ENCODE peak calls at places on chromosomes 6 and 20, in eight cellular contexts. S is spleen; Z is IMR-90; I is astrocyte of the spinal cord; Y is lower lobe of right lung; G is choroid plexus epithelial cell; W is CD8-positive, alpha-beta T cell; H is mesendoderm. P is an unnamed sample.

GRCh38 chr6:163133017-163133416 is 281.5 kb upstream of the QKI start:
- DNase-seq in Z (no peak), G (no peak), S (no peak), Y (no peak), W (no peak), I (no peak), H (peak; percentile 38), P (no peak)

GRCh38 chr6:45759134-45759849 is 256.4 kb downstream of the CLIC5 start:
- DNase-seq in Y (no peak), I (no peak), H (no peak), G (no peak), S (no peak), Z (no peak), W (no peak), P (no peak)

GRCh38 chr20:35146299-35146921 is 726 bp downstream of the EDEM2 start:
- DNase-seq in H (peak; percentile 71), Y (peak; percentile 54), Z (no peak), S (peak; percentile 86), I (peak; percentile 5), W (peak; percentile 12), G (no peak), P (no peak)

GRCh38 chr6:20154778-20155177 is 57.5 kb downstream of the MBOAT1 start:
- DNase-seq in Y (no peak), G (no peak), H (no peak), I (no peak), S (no peak), Z (no peak), W (no peak), P (no peak)

GRCh38 chr6:153001767-153002612 is 519 bp downstream of the MTRF1L start:
- DNase-seq in Y (no peak), W (peak; percentile 20), S (peak; percentile 81), Z (no peak), H (peak; percentile 40), I (no peak), G (peak; percentile 34), P (no peak)

GRCh38 chr20:32516985-32517873 is 67.9 kb downstream of the NOL4L start:
- DNase-seq in Z (peak; percentile 26), I (no peak), W (no peak), H (peak; percentile 69), Y (no peak), G (no peak), S (no peak), P (no peak)

GRCh38 chr6:75893058-75893775 is 144.2 kb downstream of the MYO6 start:
- DNase-seq in I (peak; percentile 83), S (no peak), Z (peak; percentile 80), H (peak; percentile 76), W (no peak), Y (no peak), G (peak; percentile 91), P (peak; percentile 76)

GRCh38 chr20:856361-856775 is 22.9 kb downstream of the FAM110A start:
- DNase-seq in I (peak; percentile 78), Z (peak; percentile 54), H (peak; percentile 67), S (no peak), Y (peak; percentile 60), W (peak; percentile 52), G (peak; percentile 18), P (peak; percentile 49)

GRCh38 chr20:63025534-63026331 is 19.0 kb upstream of the BHLHE23 start:
- DNase-seq in I (no peak), G (peak; percentile 59), H (no peak), W (no peak), Y (peak; percentile 60), S (peak; percentile 74), Z (peak; percentile 7), P (no peak)

GRCh38 chr6:35088281-35089215 is 52.6 kb downstream of the TCP11 start:
- DNase-seq in Y (no peak), I (no peak), H (no peak), Z (no peak), W (no peak), S (peak; percentile 57), G (no peak), P (no peak)

GRCh38 chr6:85887467-85887866 is 244.8 kb upstream of the SYNCRIP start:
- DNase-seq in G (no peak), W (no peak), Z (no peak), S (no peak), Y (no peak), H (no peak), I (no peak), P (no peak)

GRCh38 chr6:35477551-35478179 is 9.5 kb downstream of the RPL10A start:
- DNase-seq in S (no peak), H (no peak), W (no peak), I (no peak), Y (no peak), Z (no peak), G (no peak), P (no peak)

GRCh38 chr6:80022803-80023202 is 18.4 kb downstream of the TTK start:
- DNase-seq in H (no peak), W (no peak), Y (no peak), G (peak; percentile 88), I (peak; percentile 84), Z (peak; percentile 86), S (no peak), P (peak; percentile 14)

GRCh38 chr6:17988422-17988944 is 1.0 kb upstream of the KIF13A start:
- DNase-seq in W (no peak), H (no peak), I (no peak), G (no peak), Y (no peak), Z (no peak), S (no peak), P (no peak)

GRCh38 chr6:8939615-8940014 is 504.3 kb upstream of the SLC35B3 start:
- DNase-seq in Y (no peak), S (no peak), G (peak; percentile 6), Z (no peak), I (no peak), W (no peak), H (peak; percentile 6), P (no peak)

GRCh38 chr6:166354965-166355364 is 12.6 kb upstream of the SFT2D1 start:
- DNase-seq in I (no peak), G (no peak), H (no peak), Y (no peak), S (no peak), Z (no peak), W (no peak), P (no peak)
- H3K4me3 ChIP-seq in I (no peak overlapping the region), G (no peak overlapping the region), H (no peak overlapping the region), Y (no peak overlapping the region), S (no peak overlapping the region), Z (no peak overlapping the region), W (no peak overlapping the region), P (no peak overlapping the region)

GRCh38 chr20:47361268-47361665 is 4.8 kb upstream of the ZMYND8 start:
- DNase-seq in I (peak; percentile 17), W (no peak), Y (no peak), G (no peak), H (no peak), Z (no peak), S (peak; percentile 34), P (no peak)

GRCh38 chr20:47359533-47360206 is 3.2 kb upstream of the ZMYND8 start:
- DNase-seq in G (no peak), H (no peak), Y (no peak), Z (no peak), W (no peak), I (no peak), S (peak; percentile 25), P (no peak)

GRCh38 chr20:47358672-47359532 is 2.4 kb upstream of the ZMYND8 start:
- DNase-seq in Y (peak; percentile 84), I (peak; percentile 93), Z (peak; percentile 90), G (peak; percentile 98), S (peak; percentile 85), W (no peak), H (peak; percentile 98), P (no peak)

GRCh38 chr20:47360207-47360488 is 3.6 kb upstream of the ZMYND8 start:
- DNase-seq in Y (no peak), Z (peak; percentile 64), I (no peak), G (peak; percentile 73), H (no peak), S (peak; percentile 31), W (no peak), P (no peak)

GRCh38 chr20:47360489-47361267 is 4.2 kb upstream of the ZMYND8 start:
- DNase-seq in H (peak; percentile 91), Z (peak; percentile 98), S (peak; percentile 90), I (peak; percentile 97), G (peak; percentile 98), Y (peak; percentile 87), W (no peak), P (peak; percentile 82)
- H3K4me3 ChIP-seq in H (no peak overlapping the region), Z (no peak overlapping the region), S (peak overlapping the region; percentile 5), I (no peak overlapping the region), G (peak overlapping the region; percentile 8), Y (peak overlapping the region; percentile 28), W (no peak overlapping the region), P (peak overlapping the region; percentile 21)

DNA sequence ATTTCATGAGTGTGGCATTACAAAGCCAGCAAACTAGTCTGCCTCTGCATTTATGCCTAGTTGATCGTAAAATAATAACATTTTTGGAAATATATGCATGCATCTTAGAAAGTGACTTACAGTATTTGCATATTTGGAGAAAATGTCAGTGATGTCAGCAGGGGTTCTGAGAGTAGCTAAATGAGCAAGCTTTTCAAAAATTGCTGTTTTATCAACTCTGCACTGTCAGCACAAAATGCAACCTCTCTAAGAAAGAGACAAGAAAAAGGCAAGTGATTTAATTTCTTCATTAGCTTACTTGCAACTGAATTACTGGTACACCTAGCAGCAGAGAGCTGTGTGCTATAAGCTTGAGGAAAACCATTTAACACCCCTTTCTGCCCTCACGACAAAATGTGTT is 632.5 kb upstream of the MMS22L start:
- DNase-seq in W (no peak), S (no peak), Z (no peak), I (no peak), Y (no peak), G (no peak), H (no peak), P (no peak)
- H3K4me3 ChIP-seq in W (no peak overlapping the region), S (no peak overlapping the region), Z (no peak overlapping the region), I (no peak overlapping the region), Y (no peak overlapping the region), G (no peak overlapping the region), H (no peak overlapping the region), P (no peak overlapping the region)

GRCh38 chr6:27154696-27155095 is 92.8 kb upstream of the PRSS16 start:
- DNase-seq in H (no peak), S (no peak), I (no peak), G (no peak), Z (no peak), Y (no peak), W (no peak), P (no peak)
- H3K4me3 ChIP-seq in H (no peak overlapping the region), S (no peak overlapping the region), I (no peak overlapping the region), G (no peak overlapping the region), Z (no peak overlapping the region), Y (no peak overlapping the region), W (no peak overlapping the region), P (no peak overlapping the region)